ENCODE peak calls at places on chromosomes 13 and 19, in four cellular contexts. U is IMR-90, R is H1, X is H9. E is an unnamed sample.

GRCh38 chr19:44602071-44602470 is 11.3 kb upstream of the IGSF23 start:
- DNase-seq in U (no peak), R (no peak), X (no peak), E (no peak)

GRCh38 chr19:50008532-50008931 is 16.6 kb downstream of the VRK3 start:
- DNase-seq in U (no peak), R (peak; percentile 82), X (peak; percentile 75), E (peak; percentile 66)

GRCh38 chr13:46202188-46202795 is 9.4 kb upstream of the LRRC63 start:
- DNase-seq in U (no peak), R (no peak), X (no peak), E (no peak)

GRCh38 chr13:33218020-33218419 is 67.5 kb downstream of the STARD13 start:
- DNase-seq in U (peak; percentile 71), R (no peak), X (no peak), E (peak; percentile 94)

GRCh38 chr19:50205681-50206138 is 2.3 kb downstream of the MYH14 start:
- DNase-seq in U (no peak), R (peak; percentile 64), X (peak; percentile 59), E (no peak)

GRCh38 chr13:52085416-52085815 is 43.5 kb downstream of the NEK5 start:
- DNase-seq in U (peak; percentile 86), R (no peak), X (no peak), E (no peak)

GRCh38 chr13:62920181-62920580 is 1504.5 kb upstream of the PCDH20 start:
- DNase-seq in U (peak; percentile 1), R (no peak), X (no peak), E (no peak)

GRCh38 chr13:94416454-94417080 is 62.9 kb downstream of the DCT start:
- DNase-seq in U (peak; percentile 24), R (peak; percentile 56), X (peak; percentile 84), E (peak; percentile 92)

GRCh38 chr19:17333611-17334413 is 843 bp downstream of the ANO8 start:
- DNase-seq in U (peak; percentile 80), R (peak; percentile 71), X (peak; percentile 68), E (peak; percentile 69)

GRCh38 chr13:31797154-31797775 is 57.9 kb downstream of the RXFP2 start:
- DNase-seq in U (peak; percentile 55), R (no peak), X (no peak), E (peak; percentile 37)

GRCh38 chr13:63436288-63436687 is 2020.6 kb upstream of the PCDH20 start:
- DNase-seq in U (no peak), R (no peak), X (no peak), E (peak; percentile 4)

GRCh38 chr19:14375055-14375581 is 6.1 kb upstream of the ADGRE5 start:
- DNase-seq in U (no peak), R (no peak), X (no peak), E (no peak)

DNA sequence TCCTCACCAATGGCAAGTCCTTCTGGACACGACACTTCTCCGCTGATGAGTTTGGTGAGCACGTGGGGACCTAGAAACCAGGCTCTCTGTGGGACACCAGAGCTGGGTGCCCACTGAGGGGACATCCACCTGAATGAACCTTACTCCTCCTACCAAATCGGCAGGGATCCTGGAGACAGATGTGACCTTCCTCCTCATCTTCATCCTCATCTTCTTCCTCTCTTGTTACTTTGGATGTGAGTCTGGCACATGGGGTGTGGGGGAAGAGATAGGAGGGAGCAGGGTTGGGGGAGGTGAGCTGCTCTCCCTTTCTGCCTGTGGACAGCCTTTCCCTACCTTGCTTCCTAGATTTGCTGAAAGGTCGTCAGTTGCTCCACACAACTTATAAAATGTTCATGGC is 1.9 kb downstream of the TMEM145 start:
- DNase-seq in U (no peak), R (no peak), X (no peak), E (no peak)
- H3K56ac ChIP-seq in U (no peak overlapping the region), R (no peak overlapping the region), X (no peak overlapping the region), E (no peak overlapping the region)

GRCh38 chr19:7382694-7383093 is 34.0 kb downstream of the ARHGEF18 start:
- DNase-seq in U (no peak), R (peak; percentile 50), X (peak; percentile 45), E (no peak)

GRCh38 chr19:7386308-7386707 is 37.6 kb downstream of the ARHGEF18 start:
- DNase-seq in U (no peak), R (no peak), X (peak; percentile 40), E (peak; percentile 59)

GRCh38 chr19:7385062-7385461 is 36.3 kb downstream of the ARHGEF18 start:
- DNase-seq in U (no peak), R (no peak), X (no peak), E (no peak)

GRCh38 chr19:7383284-7383683 is 34.5 kb downstream of the ARHGEF18 start:
- DNase-seq in U (no peak), R (no peak), X (no peak), E (no peak)

DNA sequence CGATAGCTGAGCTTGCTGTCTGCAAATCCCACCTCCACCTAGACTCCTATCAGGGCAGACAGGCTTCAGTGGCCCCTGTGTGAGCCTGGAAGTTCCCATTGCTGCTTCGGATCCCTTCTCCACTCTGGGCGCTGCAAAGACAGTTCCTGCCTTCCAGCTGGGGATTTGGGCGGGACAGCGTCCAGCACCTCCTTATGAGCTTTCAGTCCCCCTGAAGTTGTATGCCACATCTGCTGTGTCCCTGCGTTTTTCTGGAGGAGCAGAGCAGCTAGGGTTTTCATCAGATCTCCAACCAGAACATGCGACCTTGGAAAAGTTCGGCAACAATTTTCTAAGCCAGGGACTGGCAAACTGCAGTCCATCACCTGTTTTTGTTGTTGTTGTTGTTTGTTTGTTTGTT is 38.0 kb downstream of the ARHGEF18 start:
- DNase-seq in U (no peak), R (no peak), X (no peak), E (no peak)
- H2BK120ac ChIP-seq in U (no peak overlapping the region), R (no peak overlapping the region), X (no peak overlapping the region), E (no peak overlapping the region)

GRCh38 chr13:85419611-85420010 is 379.6 kb downstream of the SLITRK6 start:
- DNase-seq in U (no peak), R (no peak), X (no peak), E (no peak)
- H4K5ac ChIP-seq in U (no peak overlapping the region), R (no peak overlapping the region), X (no peak overlapping the region), E (no peak overlapping the region)

GRCh38 chr19:42032428-42032827 is 37.6 kb downstream of the GRIK5 start:
- DNase-seq in U (no peak), R (peak; percentile 51), X (peak; percentile 55), E (peak; percentile 18)

GRCh38 chr19:42024622-42025111 is 30.6 kb upstream of the ATP1A3 start:
- DNase-seq in U (peak; percentile 48), R (no peak), X (no peak), E (no peak)

GRCh38 chr19:42023943-42024260 is 29.9 kb upstream of the ATP1A3 start:
- DNase-seq in U (no peak), R (no peak), X (no peak), E (no peak)

GRCh38 chr19:42030605-42031004 is 36.6 kb upstream of the ATP1A3 start:
- DNase-seq in U (no peak), R (no peak), X (no peak), E (no peak)

DNA sequence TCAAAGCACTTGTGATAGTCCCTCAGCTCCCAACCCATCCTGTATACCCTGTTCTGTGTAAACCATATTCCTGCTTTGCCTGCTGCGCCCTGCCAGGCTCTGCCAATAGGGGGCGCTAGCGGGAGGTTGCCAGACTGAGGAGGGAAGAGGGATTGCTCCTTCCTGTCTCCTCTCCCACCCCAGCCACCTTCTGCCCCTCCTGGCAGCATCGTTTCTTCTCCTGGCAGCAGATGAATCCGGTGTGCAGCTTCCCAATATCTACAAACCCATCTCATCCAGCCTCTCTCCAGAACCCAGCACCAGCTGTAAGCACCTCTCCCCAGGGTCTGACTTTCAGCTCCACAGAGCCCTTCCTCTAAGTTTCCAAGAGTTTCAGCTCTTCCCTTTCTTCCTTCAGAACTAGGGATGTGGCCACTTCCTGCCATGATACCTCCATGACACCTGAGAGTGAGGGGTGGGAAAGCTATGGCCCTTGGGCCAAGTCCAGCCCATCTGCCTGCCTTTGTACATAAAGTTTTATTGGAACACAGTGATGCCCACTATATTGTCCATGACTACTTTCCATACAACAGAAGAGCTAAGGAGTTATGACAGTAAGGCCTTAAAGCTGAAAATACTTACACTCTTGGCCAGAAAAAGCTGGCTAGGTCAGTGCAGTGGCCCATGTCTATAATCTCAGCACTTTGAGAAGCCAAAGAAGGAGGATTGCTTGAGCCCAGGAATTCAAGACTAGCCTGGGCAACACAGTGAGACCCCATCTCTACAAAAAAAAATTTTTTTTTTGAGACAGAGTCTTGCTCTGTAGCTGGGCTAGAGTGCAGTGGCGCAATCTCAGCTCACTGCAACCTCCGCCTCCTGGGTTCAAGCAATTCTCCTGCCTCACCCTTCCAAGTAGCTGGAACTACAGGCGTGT is 34.5 kb upstream of the ATP1A3 start:
- DNase-seq in U (no peak), R (peak; percentile 98), X (peak; percentile 89), E (peak; percentile 80)
- H3K56ac ChIP-seq in U (no peak overlapping the region), R (no peak overlapping the region), X (no peak overlapping the region), E (peak overlapping the region; percentile 11)

DNA sequence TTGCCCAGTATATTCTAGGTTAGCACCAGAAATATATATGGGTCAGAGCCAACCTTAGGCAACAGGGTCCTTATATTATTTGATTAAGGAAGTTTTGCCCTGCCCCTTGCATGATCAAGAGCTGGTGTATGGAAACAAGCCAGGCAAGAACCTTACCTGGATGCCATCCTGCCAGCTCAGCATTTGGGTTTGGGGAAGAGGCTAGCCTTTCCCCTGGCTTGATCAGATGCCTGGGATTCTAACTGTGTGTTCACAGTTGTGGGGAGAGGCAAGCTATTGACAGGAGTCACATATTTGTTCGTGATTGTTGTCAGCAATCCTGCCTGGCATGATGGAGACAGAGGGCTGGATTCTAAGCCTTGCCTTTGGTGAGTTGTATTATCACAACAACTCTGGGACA is 260.0 kb upstream of the DACH1 start:
- DNase-seq in U (no peak), R (no peak), X (no peak), E (peak; percentile 20)
- H2BK120ac ChIP-seq in U (no peak overlapping the region), R (no peak overlapping the region), X (no peak overlapping the region), E (no peak overlapping the region)